ENCODE peak calls at places on chromosomes 3 and 15, in six cellular contexts. M is kidney, L is GM20000, C is lower leg skin, T is transverse colon, F is left ventricle myocardium inferior. B is an unnamed sample.

GRCh38 chr3:143119974-143120715 is 574 bp downstream of the CHST2 start:
- DNase-seq in F (peak), L (peak), M (peak), T (peak), C (no peak), B (peak)

GRCh38 chr3:55059027-55059629 is 131.3 kb upstream of the LRTM1 start:
- DNase-seq in F (no peak), C (no peak), L (no peak), T (no peak), M (no peak), B (no peak)

GRCh38 chr15:25176991-25177954 is 222.5 kb downstream of the SNRPN start:
- DNase-seq in M (peak), F (peak), C (peak), T (peak), L (no peak), B (no peak)

GRCh38 chr15:78070049-78070698 is 7.3 kb downstream of the TBC1D2B start:
- DNase-seq in C (no peak), T (peak), M (no peak), F (no peak), L (no peak), B (peak)

GRCh38 chr3:12158387-12159226 is at the start of gene TIMP4:
- DNase-seq in L (no peak), T (peak), C (no peak), M (peak), F (peak), B (no peak)

GRCh38 chr15:95044780-95045417 is 813.5 kb downstream of the MCTP2 start:
- DNase-seq in F (no peak), T (no peak), L (no peak), C (no peak), M (no peak), B (no peak)

GRCh38 chr15:44719293-44719999 is 8.1 kb downstream of the B2M start:
- DNase-seq in M (no peak), T (no peak), C (no peak), L (peak), F (no peak), B (peak)

GRCh38 chr3:183548262-183548769 is 7.2 kb downstream of the KLHL6 start:
- DNase-seq in M (no peak), C (no peak), T (no peak), L (no peak), F (no peak), B (no peak)

GRCh38 chr3:133610031-133610430 is 36.5 kb downstream of the CDV3 start:
- DNase-seq in T (no peak), L (no peak), C (no peak), F (no peak), M (no peak), B (no peak)

GRCh38 chr15:84890670-84891147 is 6.2 kb downstream of the SLC28A1 start:
- DNase-seq in C (no peak), M (no peak), T (no peak), L (no peak), F (no peak), B (no peak)

GRCh38 chr15:51801391-51801835 is 28.0 kb upstream of the TMOD3 start:
- DNase-seq in F (peak), M (no peak), C (no peak), L (peak), T (no peak), B (peak)

GRCh38 chr3:17581421-17582080 is 160.9 kb downstream of the TBC1D5 start:
- DNase-seq in T (no peak), C (no peak), F (no peak), L (no peak), M (no peak), B (no peak)

GRCh38 chr3:174342206-174342605 is 516.9 kb upstream of the NAALADL2 start:
- DNase-seq in T (no peak), L (no peak), F (no peak), C (no peak), M (no peak), B (no peak)

GRCh38 chr3:171833775-171834460 is 9.2 kb upstream of the TMEM212 start:
- DNase-seq in M (no peak), L (peak), T (no peak), F (no peak), C (no peak), B (no peak)

GRCh38 chr3:47515864-47516319 is 2.4 kb upstream of the ELP6 start:
- DNase-seq in M (no peak), F (no peak), C (no peak), L (no peak), T (no peak), B (no peak)

GRCh38 chr3:191094057-191094456 is 105.0 kb upstream of the OSTN start:
- DNase-seq in T (no peak), L (no peak), C (no peak), M (no peak), F (no peak), B (no peak)

DNA sequence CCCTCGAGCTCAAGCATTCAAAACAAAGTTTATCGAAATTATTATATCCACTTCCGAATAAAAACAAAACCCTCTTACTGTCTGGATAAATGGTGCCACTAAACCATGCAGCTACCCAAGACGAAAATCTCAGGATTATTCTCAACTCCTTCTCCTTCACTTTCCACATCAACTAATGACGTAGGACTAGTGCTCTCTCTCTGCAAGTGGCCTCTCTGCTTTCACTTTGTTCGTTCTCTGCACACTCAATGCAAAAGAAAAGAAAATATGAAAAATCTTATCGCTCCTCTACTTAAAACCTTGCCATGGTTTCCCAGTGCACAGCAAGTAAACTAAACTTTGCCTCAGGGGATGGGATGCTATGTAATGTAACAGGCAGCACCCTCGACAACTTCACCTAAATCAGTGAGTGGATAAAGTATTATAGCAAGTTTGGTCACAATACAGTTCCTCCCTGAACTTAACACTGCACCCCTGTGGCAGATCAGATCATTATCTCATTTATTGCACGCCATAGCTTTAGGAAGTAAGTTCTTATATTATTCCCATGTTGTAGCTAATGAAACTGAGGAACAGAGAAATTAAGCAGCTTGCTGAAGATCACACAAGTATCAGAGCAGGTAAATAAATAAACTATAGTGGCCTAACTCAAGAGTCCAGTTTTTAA is 262.7 kb upstream of the GADL1 start:
- DNase-seq in L (no peak), C (no peak), T (no peak), F (no peak), M (no peak), B (no peak)
- TF ChIP-seq CTCF in L (no peak), C (no peak), T (no peak), F (no peak), M (no peak), B (no peak)

DNA sequence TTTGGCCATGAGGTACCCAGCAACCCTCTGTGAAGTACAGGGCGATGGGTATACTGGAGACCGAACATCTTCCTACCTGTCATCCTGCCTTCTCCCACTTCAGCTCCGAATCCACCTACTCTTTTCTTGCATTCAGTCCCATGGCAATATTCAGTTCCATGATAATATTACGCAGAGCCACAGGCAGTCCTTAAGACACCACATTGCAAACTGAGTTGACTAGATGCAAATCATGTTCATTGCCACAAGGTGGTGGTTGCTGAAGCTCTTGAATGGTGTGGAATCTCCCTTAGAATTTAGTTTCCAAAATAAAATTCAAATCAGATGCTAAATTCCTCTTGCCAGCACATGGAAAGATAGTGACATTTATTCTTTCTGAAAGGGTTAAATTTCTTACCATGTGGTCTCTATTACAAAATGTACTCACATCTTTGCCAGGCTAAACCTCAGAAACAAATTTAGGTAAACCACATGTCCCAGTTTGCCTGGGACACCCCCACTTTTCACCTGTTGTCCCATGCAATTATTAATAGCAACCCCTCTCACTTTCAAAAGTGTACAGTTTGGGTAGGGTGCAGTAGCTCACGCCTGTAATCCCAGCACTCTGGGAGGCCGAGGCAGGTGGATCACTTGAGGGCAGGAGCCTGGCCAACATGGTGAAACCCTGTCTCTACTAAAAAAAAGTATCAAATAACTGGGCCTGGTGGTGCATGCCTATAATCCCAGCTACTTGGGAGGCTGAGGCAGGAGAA is 1.7 kb upstream of the NME9 start:
- DNase-seq in T (no peak), M (no peak), C (no peak), L (no peak), F (no peak), B (no peak)
- TF ChIP-seq CTCF in T (no peak), M (no peak), C (no peak), L (no peak), F (peak), B (peak)

GRCh38 chr3:79019137-79019923 is 748.5 kb downstream of the ROBO1 start:
- DNase-seq in T (peak), F (peak), M (peak), L (peak), C (peak), B (peak)
- TF ChIP-seq CTCF in T (no peak), F (no peak), M (no peak), L (no peak), C (no peak), B (no peak)

GRCh38 chr3:42654331-42655201 is 1.1 kb downstream of the ZBTB47 start:
- DNase-seq in T (peak), C (peak), M (peak), F (peak), L (peak), B (no peak)
- TF ChIP-seq CTCF in T (no peak), C (no peak), M (no peak), F (no peak), L (no peak), B (no peak)

GRCh38 chr15:98805434-98806274 is 157.3 kb downstream of the IGF1R start:
- DNase-seq in F (no peak), T (peak), M (no peak), L (no peak), C (no peak), B (no peak)
- TF ChIP-seq CTCF in F (peak), T (no peak), M (no peak), L (no peak), C (no peak), B (no peak)

GRCh38 chr3:182544542-182544941 is 248.8 kb upstream of the ATP11B start:
- DNase-seq in F (no peak), L (no peak), C (no peak), M (no peak), T (no peak), B (no peak)
- TF ChIP-seq CTCF in F (no peak), L (no peak), C (no peak), M (no peak), T (no peak), B (no peak)

GRCh38 chr3:66858656-66859381 is 139.3 kb upstream of the KBTBD8 start:
- DNase-seq in L (no peak), T (no peak), M (no peak), C (no peak), F (no peak), B (no peak)

GRCh38 chr3:66860771-66861170 is 137.3 kb upstream of the KBTBD8 start:
- DNase-seq in T (no peak), L (no peak), C (no peak), M (no peak), F (no peak), B (no peak)

GRCh38 chr3:66854752-66855151 is 143.4 kb upstream of the KBTBD8 start:
- DNase-seq in T (no peak), C (no peak), M (no peak), L (no peak), F (no peak), B (no peak)

GRCh38 chr3:66851894-66852613 is 146.1 kb upstream of the KBTBD8 start:
- DNase-seq in T (no peak), M (no peak), F (no peak), C (no peak), L (no peak), B (no peak)

GRCh38 chr3:66856555-66856954 is 141.6 kb upstream of the KBTBD8 start:
- DNase-seq in F (no peak), L (peak), M (no peak), T (no peak), C (no peak), B (peak)
- TF ChIP-seq CTCF in F (no peak), L (no peak), M (no peak), T (no peak), C (no peak), B (no peak)

GRCh38 chr3:50370594-50370993 is 11.3 kb upstream of the TMEM115 start:
- DNase-seq in M (no peak), T (no peak), C (no peak), F (no peak), L (no peak), B (no peak)
- TF ChIP-seq CTCF in M (no peak), T (no peak), C (no peak), F (no peak), L (no peak), B (no peak)

DNA sequence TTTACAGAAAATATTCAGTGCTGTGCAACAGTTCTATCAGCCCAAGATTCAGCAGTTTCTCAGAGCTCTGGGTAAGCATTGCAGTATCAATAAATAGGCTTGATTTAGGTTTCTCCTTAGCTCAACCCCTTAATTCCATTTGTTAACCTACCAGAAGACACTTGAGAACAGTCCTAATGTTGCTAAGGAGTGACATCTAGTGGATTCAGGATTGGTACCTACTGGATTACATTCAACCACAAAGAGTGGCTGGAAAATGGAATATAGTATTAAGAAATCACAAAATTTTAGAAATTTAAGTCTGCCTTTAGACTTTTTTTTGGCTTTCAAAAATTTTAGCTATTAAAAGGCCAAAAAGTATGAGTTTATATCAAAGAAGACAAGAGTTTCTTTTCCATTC is 34.7 kb downstream of the POLG start:
- DNase-seq in T (no peak), L (no peak), F (no peak), C (no peak), M (no peak), B (no peak)
- TF ChIP-seq CTCF in T (no peak), L (no peak), F (peak), C (no peak), M (no peak), B (no peak)

GRCh38 chr3:116848402-116848801 is 138.8 kb downstream of the TUSC7 start:
- DNase-seq in F (no peak), T (no peak), L (no peak), C (no peak), M (no peak), B (no peak)

GRCh38 chr3:116849261-116849688 is 139.7 kb downstream of the TUSC7 start:
- DNase-seq in M (no peak), T (no peak), F (no peak), L (no peak), C (no peak), B (no peak)

DNA sequence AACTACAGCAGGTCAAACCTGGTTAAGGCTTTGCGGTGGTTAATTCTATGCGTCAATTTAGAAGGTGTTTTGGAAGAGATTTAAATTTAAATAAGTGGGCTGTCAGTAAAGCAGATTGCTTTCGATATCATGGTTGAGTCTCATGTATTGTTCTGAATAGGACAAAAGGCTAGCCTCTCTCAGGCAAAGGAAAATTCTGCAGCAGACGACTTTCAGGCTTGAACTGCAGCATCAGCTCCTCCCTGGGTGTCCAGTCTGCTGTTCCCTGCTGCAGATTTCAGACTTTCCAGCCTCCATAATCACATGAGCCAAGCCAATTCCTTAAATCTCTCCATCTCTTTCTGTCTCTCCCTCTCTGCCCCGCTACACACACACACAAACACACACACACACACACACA is 143.2 kb downstream of the TUSC7 start:
- DNase-seq in L (no peak), F (no peak), M (no peak), T (no peak), C (no peak), B (no peak)
- TF ChIP-seq CTCF in L (no peak), F (no peak), M (no peak), T (no peak), C (no peak), B (no peak)